ENCODE peak calls at places on chromosomes 7 and 10, in seven cellular contexts. L is ureter; J is MG63; K is glutamatergic neuron; O is activated T-helper 9 cell treated with anti-CD3 and anti-CD28 coated beads, Interleukin-2, amount 50 U/mL, for 16 hours; H is lung; U is type B pancreatic cell. Q is an unnamed sample.

GRCh38 chr7:135169141-135169935 is 1.2 kb downstream of the CYREN start:
- DNase-seq in L (peak), J (peak), K (peak), O (peak), H (no peak), U (no peak), Q (peak)

GRCh38 chr7:68573271-68574000 is 1024.8 kb upstream of the AUTS2 start:
- DNase-seq in L (no peak), J (no peak), K (no peak), O (no peak), H (no peak), U (no peak), Q (no peak)

GRCh38 chr10:50291261-50291850 is 40.0 kb upstream of the ASAH2 start:
- DNase-seq in L (no peak), J (no peak), K (no peak), O (no peak), H (no peak), U (no peak), Q (no peak)

GRCh38 chr10:83603708-83604107 is 535.6 kb upstream of the GHITM start:
- DNase-seq in L (no peak), J (no peak), K (no peak), O (no peak), H (no peak), U (no peak), Q (no peak)

GRCh38 chr7:150800576-150801241 is at the start of gene TMEM176A:
- DNase-seq in L (no peak), J (no peak), K (peak), O (no peak), H (no peak), U (no peak), Q (no peak)

GRCh38 chr7:18455644-18456043 is 39.9 kb upstream of the HDAC9 start:
- DNase-seq in L (no peak), J (no peak), K (no peak), O (no peak), H (no peak), U (no peak), Q (no peak)

GRCh38 chr10:69766161-69766910 is 35.4 kb upstream of the COL13A1 start:
- DNase-seq in L (no peak), J (no peak), K (peak), O (no peak), H (no peak), U (no peak), Q (no peak)

GRCh38 chr7:151404216-151405011 is 5.4 kb downstream of the WDR86 start:
- DNase-seq in L (no peak), J (peak), K (no peak), O (no peak), H (peak), U (no peak), Q (no peak)

GRCh38 chr10:76428541-76429330 is 997.3 kb downstream of the LRMDA start:
- DNase-seq in L (no peak), J (peak), K (no peak), O (no peak), H (no peak), U (no peak), Q (no peak)

GRCh38 chr10:92110039-92110794 is 180.7 kb downstream of the CPEB3 start:
- DNase-seq in L (no peak), J (no peak), K (no peak), O (no peak), H (no peak), U (no peak), Q (no peak)

GRCh38 chr7:116955801-116956514 is 2.7 kb downstream of the ST7 start:
- DNase-seq in L (no peak), J (peak), K (no peak), O (no peak), H (no peak), U (no peak), Q (no peak)